ENCODE peak calls at places on chromosomes 2 and 18, in four cellular contexts. C is CD8-positive, alpha-beta T cell; A is putamen; J is fibroblast of lung. P is an unnamed sample.

GRCh38 chr2:184004289-184004944 is 593.9 kb upstream of the ZNF804A start:
- DNase-seq in C (no peak), A (peak; percentile 1), J (no peak), P (no peak)

GRCh38 chr2:207163053-207163814 is 2.5 kb downstream of the KLF7 start:
- DNase-seq in C (no peak), A (peak; percentile 52), J (peak; percentile 89), P (no peak)

GRCh38 chr2:100262043-100262442 is 60.3 kb downstream of the LONRF2 start:
- DNase-seq in C (no peak), A (no peak), J (no peak), P (no peak)

GRCh38 chr2:16281451-16282330 is 341.3 kb downstream of the MYCN start:
- DNase-seq in C (no peak), A (peak; percentile 53), J (no peak), P (peak; percentile 60)

GRCh38 chr2:189702071-189702470 is 27.6 kb downstream of the ANKAR start:
- DNase-seq in C (no peak), A (no peak), J (no peak), P (peak; percentile 21)

GRCh38 chr2:134408386-134408785 is 154.5 kb downstream of the MGAT5 start:
- DNase-seq in C (no peak), A (no peak), J (peak; percentile 33), P (no peak)

GRCh38 chr2:119702918-119703401 is 24.0 kb downstream of the TMEM177 start:
- DNase-seq in C (peak; percentile 80), A (peak; percentile 36), J (peak; percentile 57), P (peak; percentile 67)

GRCh38 chr18:9608298-9608697 is 6.1 kb downstream of the PPP4R1 start:
- DNase-seq in C (no peak), A (no peak), J (no peak), P (no peak)

GRCh38 chr2:43082878-43083261 is 143.5 kb downstream of the ZFP36L2 start:
- DNase-seq in C (no peak), A (no peak), J (no peak), P (no peak)

GRCh38 chr2:219041252-219041651 is at the start of gene CFAP65:
- DNase-seq in C (no peak), A (peak; percentile 61), J (peak; percentile 66), P (no peak)

GRCh38 chr18:58615150-58616132 is 13.4 kb downstream of the ALPK2 start:
- DNase-seq in C (peak; percentile 60), A (no peak), J (no peak), P (no peak)

GRCh38 chr2:246489-247145 is 17.2 kb downstream of the SH3YL1 start:
- DNase-seq in C (no peak), A (no peak), J (peak; percentile 81), P (peak; percentile 82)

GRCh38 chr2:15798716-15799431 is 141.5 kb upstream of the MYCN start:
- DNase-seq in C (no peak), A (no peak), J (no peak), P (no peak)

GRCh38 chr18:44725300-44726096 is 44.8 kb downstream of the SETBP1 start:
- DNase-seq in C (peak; percentile 67), A (no peak), J (peak; percentile 61), P (peak; percentile 37)

GRCh38 chr18:5824370-5824984 is 70.8 kb downstream of the TMEM200C start:
- DNase-seq in C (no peak), A (no peak), J (no peak), P (no peak)

GRCh38 chr18:63928331-63928730 is 20.6 kb downstream of the SERPINB10 start:
- DNase-seq in C (no peak), A (no peak), J (no peak), P (no peak)

GRCh38 chr2:127626175-127626574 is 19.8 kb upstream of the GPR17 start:
- DNase-seq in C (no peak), A (no peak), J (no peak), P (no peak)

GRCh38 chr2:62871506-62871905 is 166.0 kb downstream of the EHBP1 start:
- DNase-seq in C (no peak), A (no peak), J (no peak), P (no peak)

GRCh38 chr2:135615404-135615803 is 84.1 kb downstream of the R3HDM1 start:
- DNase-seq in C (no peak), A (no peak), J (no peak), P (no peak)

GRCh38 chr2:20957745-20958144 is 86.1 kb downstream of the APOB start:
- DNase-seq in C (no peak), A (no peak), J (no peak), P (no peak)

GRCh38 chr2:127103243-127104165 is 3.5 kb downstream of the BIN1 start:
- DNase-seq in C (no peak), A (no peak), J (no peak), P (no peak)

GRCh38 chr2:168913171-168913484 is 12.0 kb downstream of the G6PC2 start:
- DNase-seq in C (no peak), A (no peak), J (no peak), P (no peak)

GRCh38 chr2:118678985-118679384 is 168.5 kb downstream of the EN1 start:
- DNase-seq in C (no peak), A (no peak), J (peak; percentile 28), P (no peak)

GRCh38 chr2:27202829-27203228 is 9.0 kb upstream of the ATRAID start:
- DNase-seq in C (no peak), A (no peak), J (no peak), P (no peak)

GRCh38 chr18:59787998-59788875 is 91.0 kb upstream of the CCBE1 start:
- DNase-seq in C (no peak), A (peak; percentile 24), J (peak; percentile 81), P (no peak)

GRCh38 chr2:222883420-222883819 is 22.6 kb downstream of the ACSL3 start:
- DNase-seq in C (no peak), A (no peak), J (no peak), P (no peak)

GRCh38 chr2:217797661-217798069 is 205.1 kb downstream of the TNS1 start:
- DNase-seq in C (peak; percentile 45), A (no peak), J (no peak), P (no peak)

GRCh38 chr2:230660294-230661060 is 52.2 kb upstream of the CAB39 start:
- DNase-seq in C (peak; percentile 73), A (no peak), J (no peak), P (peak; percentile 91)

GRCh38 chr2:231600619-231601355 is 8.1 kb downstream of the TEX44 start:
- DNase-seq in C (no peak), A (no peak), J (no peak), P (no peak)

GRCh38 chr2:108607706-108608301 is 73.5 kb downstream of the LIMS1 start:
- DNase-seq in C (peak; percentile 62), A (peak; percentile 42), J (peak; percentile 67), P (peak; percentile 47)

GRCh38 chr2:237304763-237305514 is 109.0 kb downstream of the COL6A3 start:
- DNase-seq in C (no peak), A (no peak), J (peak; percentile 83), P (no peak)

GRCh38 chr2:219542931-219543595 is 546 bp downstream of the CHPF start:
- DNase-seq in C (peak; percentile 50), A (no peak), J (peak; percentile 31), P (peak; percentile 42)

P was measured in KBM-7.